ENCODE peak calls at places on chromosomes 13 and 19, in eight cellular contexts. H is GM23338, G is K562, A is HepG2, K is GM12878, I is Panc1, F is SK-N-SH, T is HCT116. Y is an unnamed sample.

GRCh38 chr19:5666921-5667610 is 13.2 kb downstream of the MICOS13 start:
- DNase-seq in H (no peak), G (no peak), A (no peak), K (no peak), I (no peak), F (no peak), T (no peak), Y (no peak)

GRCh38 chr19:17095141-17095919 is 19.8 kb downstream of the MYO9B start:
- DNase-seq in H (no peak), G (no peak), A (no peak), K (no peak), I (no peak), F (no peak), T (no peak), Y (no peak)

GRCh38 chr19:17348700-17349099 is 11.3 kb downstream of the GTPBP3 start:
- DNase-seq in H (peak), G (no peak), A (peak), K (no peak), I (no peak), F (peak), T (no peak), Y (no peak)

GRCh38 chr19:1007852-1008251 is 7.6 kb downstream of the GRIN3B start:
- DNase-seq in H (no peak), G (no peak), A (no peak), K (no peak), I (no peak), F (no peak), T (no peak), Y (no peak)

GRCh38 chr13:45713106-45713690 is 11.1 kb downstream of the CBY2 start:
- DNase-seq in H (no peak), G (no peak), A (no peak), K (no peak), I (no peak), F (no peak), T (no peak), Y (no peak)

GRCh38 chr13:28137556-28137955 is 789 bp upstream of the PAN3 start:
- DNase-seq in H (no peak), G (no peak), A (no peak), K (no peak), I (no peak), F (no peak), T (no peak), Y (no peak)

GRCh38 chr13:88066847-88067246 is 395.7 kb downstream of the SLITRK5 start:
- DNase-seq in H (no peak), G (no peak), A (no peak), K (no peak), I (no peak), F (no peak), T (no peak), Y (no peak)

GRCh38 chr13:46804391-46804815 is 7.4 kb upstream of the ESD start:
- DNase-seq in H (no peak), G (no peak), A (peak), K (no peak), I (peak), F (no peak), T (peak), Y (no peak)

GRCh38 chr13:24208314-24208713 is 47.8 kb downstream of the SPATA13 start:
- DNase-seq in H (no peak), G (no peak), A (no peak), K (no peak), I (no peak), F (no peak), T (peak), Y (no peak)

GRCh38 chr13:67230243-67230773 is at the start of gene PCDH9:
- DNase-seq in H (peak), G (peak), A (peak), K (peak), I (peak), F (peak), T (no peak), Y (peak)

GRCh38 chr13:33577037-33577436 is 240.9 kb upstream of the RFC3 start:
- DNase-seq in H (no peak), G (no peak), A (no peak), K (no peak), I (no peak), F (no peak), T (no peak), Y (no peak)

GRCh38 chr19:58572818-58573657 is at the start of gene MZF1:
- DNase-seq in H (peak), G (peak), A (peak), K (peak), I (peak), F (peak), T (peak), Y (peak)

GRCh38 chr13:57633141-57633949 is 1.8 kb downstream of the PCDH17 start:
- DNase-seq in H (peak), G (no peak), A (no peak), K (no peak), I (no peak), F (peak), T (no peak), Y (no peak)

GRCh38 chr19:6738726-6739389 is 622 bp upstream of the TRIP10 start:
- DNase-seq in H (peak), G (peak), A (no peak), K (no peak), I (no peak), F (no peak), T (no peak), Y (no peak)

GRCh38 chr19:55179570-55180484 is at the start of gene SYT5:
- DNase-seq in H (peak), G (peak), A (no peak), K (no peak), I (no peak), F (peak), T (no peak), Y (peak)

GRCh38 chr13:109862627-109863026 is 76.2 kb upstream of the IRS2 start:
- DNase-seq in H (no peak), G (no peak), A (no peak), K (no peak), I (no peak), F (no peak), T (peak), Y (no peak)

GRCh38 chr13:39998166-39998565 is 342.7 kb downstream of the COG6 start:
- DNase-seq in H (no peak), G (no peak), A (no peak), K (no peak), I (no peak), F (no peak), T (no peak), Y (no peak)

GRCh38 chr13:43934273-43934672 is 54.6 kb downstream of the LACC1 start:
- DNase-seq in H (no peak), G (no peak), A (no peak), K (no peak), I (no peak), F (no peak), T (no peak), Y (no peak)

GRCh38 chr13:30865131-30866009 is 40.7 kb upstream of the MEDAG start:
- DNase-seq in H (peak), G (peak), A (peak), K (no peak), I (no peak), F (peak), T (peak), Y (peak)
- TF ChIP-seq POLR2AphosphoS5 in H (no peak), G (no peak), A (no peak), K (no peak), I (no peak), F (no peak), T (peak), Y (no peak)

GRCh38 chr19:43575156-43575950 is at the start of the genes PINLYP and XRCC1:
- DNase-seq in H (peak), G (peak), A (peak), K (peak), I (peak), F (peak), T (peak), Y (peak)
- H3K27ac ChIP-seq in H (peak), G (peak), A (peak), K (peak), I (peak), F (peak), T (peak), Y (peak)

DNA sequence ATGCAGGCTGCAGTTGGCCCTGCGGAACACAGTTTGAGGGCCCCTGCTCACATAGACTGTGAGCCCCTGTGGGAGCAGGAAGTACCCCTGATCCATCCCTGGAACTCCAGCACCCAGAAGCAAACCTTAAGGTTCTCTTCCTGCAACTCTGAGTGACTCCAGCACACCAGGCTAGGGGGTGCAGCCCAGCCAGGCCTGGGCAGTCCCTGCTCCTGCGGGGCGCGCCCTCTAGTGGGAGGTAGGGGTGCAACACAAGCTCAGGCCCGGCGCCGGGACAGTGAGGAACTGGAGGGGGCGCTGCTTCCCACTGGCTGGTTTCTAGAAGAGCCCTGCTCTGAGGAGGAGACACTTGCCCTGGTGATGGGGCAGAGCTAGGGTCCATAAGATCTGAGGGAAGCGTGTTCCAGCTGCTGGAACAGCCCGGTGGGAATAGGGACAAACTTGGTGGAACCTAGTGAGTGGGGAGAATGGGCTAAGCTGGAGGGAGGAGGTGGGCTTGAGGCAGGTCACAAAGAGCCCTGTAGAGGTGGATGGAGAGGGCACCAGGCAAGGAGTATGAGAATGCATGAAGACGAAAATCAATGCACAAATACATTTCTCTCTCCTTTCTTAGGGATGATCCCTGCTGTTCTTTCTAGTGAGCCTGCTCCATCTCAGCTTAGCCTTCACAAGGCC is 5.0 kb downstream of the ZSCAN5A start:
- DNase-seq in H (peak), G (peak), A (peak), K (no peak), I (no peak), F (peak), T (peak), Y (peak)
- TF ChIP-seq REST in H (no peak), G (no peak), A (no peak), K (no peak), I (no peak), F (no peak), T (no peak), Y (no peak)

DNA sequence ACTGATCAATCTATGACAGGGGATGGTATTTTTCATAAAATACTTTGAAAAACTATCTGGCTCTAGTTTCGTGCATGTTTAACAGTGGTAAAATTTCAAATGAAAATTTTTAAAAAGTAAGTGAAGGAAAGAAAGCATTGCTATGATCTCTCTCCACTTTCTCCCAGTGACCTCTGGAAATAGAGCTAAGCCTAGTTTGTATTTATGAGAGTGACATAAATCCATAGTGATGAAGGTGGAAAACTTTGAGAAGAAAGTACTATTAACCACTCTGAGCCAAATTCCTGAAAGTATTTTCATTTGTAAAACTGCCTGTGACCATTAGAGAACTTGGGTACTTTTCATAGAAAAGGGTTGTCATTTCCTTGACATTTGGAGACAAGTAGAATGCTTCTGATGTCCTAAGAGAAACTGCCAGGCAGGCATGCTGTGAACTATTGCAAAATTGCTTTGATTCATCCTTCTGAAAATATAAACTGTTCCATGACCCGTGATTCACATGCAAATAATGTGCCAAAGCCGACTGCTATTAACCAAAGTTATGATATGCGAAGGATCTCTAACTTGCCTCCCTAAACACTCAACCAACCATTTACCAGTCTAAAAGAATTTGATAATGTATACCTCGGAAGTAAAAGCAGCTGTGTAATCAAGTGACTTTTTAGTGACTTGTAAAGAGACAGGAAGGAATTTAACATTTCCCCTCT is 133.2 kb downstream of the VWA8 start:
- DNase-seq in H (no peak), G (no peak), A (no peak), K (no peak), I (peak), F (no peak), T (peak), Y (no peak)
- TF ChIP-seq POLR2AphosphoS5 in H (no peak), G (no peak), A (no peak), K (no peak), I (no peak), F (no peak), T (no peak), Y (no peak)

GRCh38 chr19:18894254-18895037 is 1.5 kb downstream of the CERS1 start:
- DNase-seq in H (peak), G (peak), A (no peak), K (no peak), I (no peak), F (peak), T (no peak), Y (no peak)
- H3K27ac ChIP-seq in H (no peak), G (no peak), A (no peak), K (no peak), I (no peak), F (peak), T (no peak), Y (no peak)

GRCh38 chr13:20181180-20181579 is 11.6 kb downstream of the GJB2 start:
- DNase-seq in H (no peak), G (no peak), A (no peak), K (no peak), I (no peak), F (no peak), T (no peak), Y (no peak)

GRCh38 chr13:20186771-20187170 is 6.0 kb downstream of the GJB2 start:
- DNase-seq in H (no peak), G (no peak), A (no peak), K (no peak), I (no peak), F (no peak), T (no peak), Y (no peak)

GRCh38 chr13:20185657-20186056 is 7.1 kb downstream of the GJB2 start:
- DNase-seq in H (no peak), G (no peak), A (no peak), K (no peak), I (no peak), F (no peak), T (no peak), Y (no peak)

GRCh38 chr13:20178156-20178555 is 14.6 kb downstream of the GJB2 start:
- DNase-seq in H (no peak), G (no peak), A (no peak), K (no peak), I (no peak), F (no peak), T (no peak), Y (no peak)

DNA sequence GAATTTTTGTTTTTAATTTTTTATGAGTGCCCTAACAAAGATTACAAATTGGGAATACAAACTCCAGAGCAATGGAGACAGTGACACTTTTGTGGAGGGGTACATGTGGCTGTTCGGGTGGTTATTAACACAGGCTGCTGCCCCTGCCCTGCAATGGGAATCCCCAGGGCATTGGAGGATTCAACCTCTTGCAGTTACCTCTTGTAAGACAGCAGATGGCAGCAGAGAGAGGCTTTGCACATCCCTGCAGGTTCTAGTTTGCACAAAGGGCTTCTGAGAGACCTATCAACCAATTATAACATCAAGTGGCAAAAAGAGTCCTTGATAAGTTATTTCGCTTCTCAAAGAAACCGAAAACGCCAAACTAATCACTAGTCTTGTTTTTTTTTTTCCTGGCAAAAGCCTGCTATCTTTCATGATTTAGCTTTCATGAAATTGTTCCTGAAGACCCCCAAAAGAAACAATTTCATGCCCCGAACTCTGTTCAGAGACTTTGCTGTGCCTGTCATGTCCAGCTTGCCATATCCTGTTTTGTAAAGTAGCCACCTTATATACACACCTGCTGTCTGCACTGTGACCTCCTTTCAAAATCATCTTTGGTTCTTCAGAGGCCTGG is 10.4 kb downstream of the GJB2 start:
- DNase-seq in H (peak), G (peak), A (peak), K (peak), I (peak), F (peak), T (peak), Y (peak)
- TF ChIP-seq REST in H (no peak), G (no peak), A (no peak), K (no peak), I (no peak), F (no peak), T (no peak), Y (no peak)

GRCh38 chr19:47891923-47892666 is 6.0 kb upstream of the SULT2A1 start:
- DNase-seq in H (peak), G (peak), A (peak), K (no peak), I (no peak), F (no peak), T (no peak), Y (no peak)

GRCh38 chr19:47891622-47891922 is 5.5 kb upstream of the SULT2A1 start:
- DNase-seq in H (no peak), G (no peak), A (no peak), K (no peak), I (no peak), F (peak), T (no peak), Y (no peak)

GRCh38 chr19:47895165-47895782 is 9.2 kb upstream of the SULT2A1 start:
- DNase-seq in H (no peak), G (no peak), A (peak), K (no peak), I (no peak), F (no peak), T (no peak), Y (no peak)

GRCh38 chr19:47886010-47886559 is at the start of gene SULT2A1:
- DNase-seq in H (no peak), G (no peak), A (peak), K (no peak), I (no peak), F (no peak), T (no peak), Y (no peak)

GRCh38 chr19:47890865-47891621 is 4.9 kb upstream of the SULT2A1 start:
- DNase-seq in H (no peak), G (no peak), A (no peak), K (no peak), I (no peak), F (no peak), T (no peak), Y (no peak)
- TF ChIP-seq POLR2AphosphoS5 in H (no peak), G (no peak), A (no peak), K (no peak), I (no peak), F (no peak), T (no peak), Y (no peak)

GRCh38 chr19:15108845-15109767 is 1.9 kb downstream of the SYDE1 start:
- DNase-seq in H (no peak), G (no peak), A (no peak), K (no peak), I (no peak), F (peak), T (no peak), Y (no peak)
- H3K27ac ChIP-seq in H (no peak), G (no peak), A (no peak), K (no peak), I (peak), F (no peak), T (no peak), Y (no peak)

DNA sequence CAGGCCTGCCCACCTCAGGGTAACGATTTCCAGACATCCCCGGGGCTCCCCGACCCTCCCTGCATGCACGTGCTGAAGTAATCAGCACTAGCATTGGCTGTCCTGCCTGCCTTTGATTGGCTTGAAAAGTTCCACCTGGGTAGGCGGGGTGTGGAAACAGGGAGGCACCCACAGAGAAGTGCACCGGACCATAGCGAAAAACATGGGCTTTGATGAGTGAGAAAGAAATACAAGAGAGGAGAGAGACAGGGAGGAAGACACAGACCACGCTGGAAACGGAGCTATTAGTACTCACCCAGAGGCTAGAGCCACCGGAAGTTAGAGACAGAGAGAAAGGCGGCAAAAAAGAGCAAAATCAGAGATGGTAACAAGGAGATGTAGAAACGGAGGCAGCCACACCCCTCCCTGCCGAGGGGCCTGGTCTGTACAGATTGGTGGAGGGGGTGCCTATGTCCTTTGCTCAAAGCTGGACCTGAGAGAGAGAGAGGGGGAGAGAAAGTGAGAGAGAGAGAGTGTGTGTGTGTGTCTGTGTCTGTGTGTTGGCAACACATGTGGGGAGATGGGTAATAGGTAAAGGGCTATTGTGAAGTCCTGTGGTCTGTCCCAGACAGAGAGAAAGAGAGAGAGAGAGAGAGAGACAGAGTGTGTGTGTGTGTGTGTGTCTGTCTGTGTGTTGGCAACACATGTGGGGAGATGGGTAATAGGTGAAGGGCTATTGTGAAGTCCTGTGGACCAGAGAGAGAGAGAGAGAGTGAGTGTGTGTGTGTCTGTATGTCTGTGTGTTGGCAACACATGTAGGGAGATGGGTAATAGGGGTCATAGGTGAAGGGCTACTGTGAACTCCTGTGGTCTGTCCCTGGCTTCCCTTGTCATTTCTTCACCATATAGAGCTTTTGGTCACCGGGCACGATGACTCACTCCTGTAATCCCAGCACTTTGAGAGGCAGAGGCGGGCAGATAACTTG is 2.9 kb downstream of the CGB3 start:
- DNase-seq in H (no peak), G (peak), A (peak), K (no peak), I (no peak), F (peak), T (no peak), Y (no peak)
- TF ChIP-seq REST in H (no peak), G (no peak), A (no peak), K (no peak), I (no peak), F (no peak), T (no peak), Y (no peak)

Y was measured in HL-60.